ENCODE peak calls at places on chromosomes 11 and 22, in five cellular contexts. P is fibroblast of lung, H is left ventricle myocardium inferior, I is endothelial cell, T is BJ. N is an unnamed sample.

GRCh38 chr11:64088159-64089026 is 52.7 kb downstream of the FLRT1 start:
- DNase-seq in T (no peak), H (no peak), I (peak), P (no peak), N (no peak)

GRCh38 chr11:6646040-6646439 is 9.6 kb downstream of the DCHS1 start:
- DNase-seq in T (peak), P (peak), I (no peak), H (peak), N (peak)

GRCh38 chr22:40183029-40183581 is 5.4 kb downstream of the TNRC6B start:
- DNase-seq in T (peak), H (no peak), I (no peak), P (peak), N (no peak)

GRCh38 chr11:109914038-109914437 is 179.2 kb upstream of the ZC3H12C start:
- DNase-seq in P (no peak), I (no peak), H (no peak), T (no peak), N (no peak)

GRCh38 chr22:28029962-28030361 is 110.9 kb upstream of the PITPNB start:
- DNase-seq in H (no peak), T (no peak), P (no peak), I (no peak), N (no peak)

GRCh38 chr11:85961130-85961529 is 105.9 kb downstream of the CCDC83 start:
- DNase-seq in P (no peak), T (no peak), I (no peak), H (no peak), N (no peak)

GRCh38 chr11:74685905-74686304 is 45.3 kb downstream of the CHRDL2 start:
- DNase-seq in P (no peak), I (no peak), T (no peak), H (no peak), N (no peak)

GRCh38 chr11:114426280-114426679 is 13.0 kb upstream of the REXO2 start:
- DNase-seq in T (no peak), H (no peak), P (no peak), I (no peak), N (no peak)

GRCh38 chr11:65279713-65280459 is 18.1 kb downstream of the POLA2 start:
- DNase-seq in P (peak), I (no peak), T (peak), H (no peak), N (peak)

GRCh38 chr22:29782061-29782845 is 15.1 kb downstream of the UQCR10 start:
- DNase-seq in T (no peak), I (no peak), P (no peak), H (peak), N (no peak)

GRCh38 chr11:14894657-14895598 is 2.9 kb upstream of the CYP2R1 start:
- DNase-seq in P (peak), H (peak), I (no peak), T (no peak), N (peak)

GRCh38 chr22:20434264-20434751 is 3.3 kb downstream of the SCARF2 start:
- DNase-seq in H (no peak), T (no peak), I (no peak), P (no peak), N (no peak)

GRCh38 chr11:92955900-92956299 is 13.6 kb upstream of the MTNR1B start:
- DNase-seq in H (no peak), P (no peak), T (no peak), I (no peak), N (no peak)

GRCh38 chr11:7851391-7851790 is 54.6 kb upstream of the OR5P2 start:
- DNase-seq in I (no peak), T (no peak), P (no peak), H (no peak), N (no peak)

GRCh38 chr11:58577441-58578135 is 1.3 kb upstream of the ZFP91 start:
- DNase-seq in I (peak), P (peak), H (peak), T (peak), N (peak)

GRCh38 chr22:19497245-19497644 is 17.5 kb downstream of the CDC45 start:
- DNase-seq in T (no peak), P (peak), H (no peak), I (no peak), N (no peak)

DNA sequence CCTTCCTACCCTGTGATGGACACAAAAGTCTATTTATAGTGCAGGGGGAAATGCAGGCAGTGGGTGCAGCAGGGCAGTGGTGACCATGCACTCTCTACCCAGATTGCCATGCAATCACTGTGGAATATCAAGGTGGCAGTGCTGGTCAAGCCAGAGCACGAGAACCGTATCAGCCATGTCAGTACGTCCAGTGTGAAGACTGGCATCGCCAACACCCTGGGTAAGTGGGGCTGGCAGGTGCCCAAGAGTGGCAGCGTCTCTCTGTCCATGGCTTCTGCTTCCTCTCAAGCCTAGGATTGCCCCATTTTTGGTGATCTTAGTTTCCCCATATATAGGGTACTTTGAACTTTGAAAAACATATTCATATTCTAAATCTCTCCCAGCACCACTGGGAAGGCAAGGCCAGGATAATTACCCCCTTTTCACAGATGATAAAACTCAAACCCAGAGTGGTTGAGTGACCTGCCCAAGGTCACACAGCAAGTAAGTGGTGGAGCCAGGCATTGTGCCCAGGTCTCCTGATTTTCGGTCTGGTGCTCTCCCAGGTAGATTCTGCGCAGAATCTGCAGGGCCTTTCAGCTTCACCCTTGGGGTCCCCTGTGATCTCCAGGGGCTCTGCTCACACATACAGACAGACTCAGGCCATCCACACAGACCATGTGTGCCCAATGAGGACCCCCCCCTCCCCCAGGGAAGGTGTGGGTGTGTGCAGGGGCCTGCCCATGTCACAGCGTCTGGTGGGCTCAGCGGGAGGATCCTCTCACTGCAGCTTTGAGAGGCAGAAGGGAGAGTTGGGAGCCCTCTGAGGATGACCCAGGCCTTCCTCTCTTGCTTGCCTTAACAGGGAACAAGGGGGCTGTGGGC is 7.1 kb downstream of the INPPL1 start:
- DNase-seq in H (peak), T (no peak), P (no peak), I (no peak), N (no peak)
- TF ChIP-seq CTCF in H (no peak), T (no peak), P (no peak), I (no peak), N (no peak)

DNA sequence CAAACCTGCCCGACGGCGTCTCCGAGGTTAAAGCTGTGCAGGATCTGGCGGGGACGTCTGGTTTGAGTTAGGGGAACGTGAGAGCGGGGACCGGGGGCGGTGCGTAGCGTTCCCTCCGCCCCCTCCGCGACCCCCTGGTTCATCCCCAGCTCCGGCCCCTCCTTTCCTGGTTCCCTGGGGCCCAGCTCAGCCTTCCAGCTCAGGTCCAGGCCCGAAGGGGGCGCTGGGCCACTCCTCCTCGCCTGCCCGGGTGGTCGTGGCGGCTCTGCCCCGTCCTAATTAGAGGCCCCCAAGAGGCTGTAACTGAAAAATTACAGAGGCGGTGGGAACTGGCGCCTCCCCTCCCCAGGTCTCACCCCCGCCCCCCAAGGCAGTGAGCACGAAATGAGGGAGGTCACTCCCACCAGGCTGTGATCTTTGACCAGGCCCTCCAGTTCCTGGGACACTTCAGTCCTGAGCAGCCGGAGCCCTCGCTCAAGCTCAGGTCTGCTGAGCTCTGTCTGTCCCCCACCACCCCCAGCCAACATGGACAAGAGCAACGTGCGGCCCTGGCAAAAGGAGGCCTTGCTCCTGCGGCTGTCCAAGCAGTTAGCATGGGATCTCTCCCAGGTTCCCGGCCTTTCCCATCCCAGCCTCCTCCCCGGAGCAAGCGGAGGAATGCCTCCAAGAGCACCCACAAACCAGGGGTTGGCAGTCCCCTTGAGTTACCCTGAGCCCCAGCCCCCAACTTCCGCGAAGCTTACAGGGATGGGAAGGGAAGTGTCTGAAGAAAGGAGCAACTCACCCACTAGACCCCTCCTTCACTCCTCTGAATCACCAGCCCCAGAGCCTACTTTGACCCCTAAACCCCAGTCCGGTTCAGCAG is 3.3 kb downstream of the CD248 start:
- DNase-seq in H (peak), I (no peak), P (peak), T (no peak), N (no peak)
- TF ChIP-seq CTCF in H (peak), I (no peak), P (peak), T (peak), N (peak)

GRCh38 chr11:96827164-96827563 is 437.4 kb downstream of the JRKL start:
- DNase-seq in I (peak), T (no peak), H (no peak), P (peak), N (no peak)
- TF ChIP-seq CTCF in I (no peak), T (no peak), H (peak), P (peak), N (no peak)

DNA sequence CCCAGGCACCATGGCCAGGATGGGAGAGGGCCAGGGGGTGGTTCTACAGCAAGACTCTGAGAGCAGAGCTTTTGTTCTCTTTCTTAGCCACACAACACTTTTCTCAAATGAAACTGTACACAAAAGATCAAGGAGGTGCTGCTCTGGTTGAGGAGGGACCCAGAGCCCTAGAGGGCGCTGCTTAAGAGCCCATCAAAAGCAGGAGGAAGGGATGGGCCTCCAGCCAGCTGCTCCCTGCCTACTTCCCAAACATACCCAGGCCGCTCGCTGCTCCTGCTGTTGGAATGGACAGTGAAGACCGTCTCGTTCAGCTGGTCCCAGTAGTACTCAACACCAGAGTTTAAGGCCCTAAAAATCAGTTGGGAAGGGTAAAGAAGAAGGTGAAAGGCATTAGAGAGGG is 18.4 kb upstream of the CHRM4 start:
- DNase-seq in P (peak), I (peak), T (no peak), H (no peak), N (no peak)
- TF ChIP-seq CTCF in P (peak), I (no peak), T (no peak), H (no peak), N (no peak)

DNA sequence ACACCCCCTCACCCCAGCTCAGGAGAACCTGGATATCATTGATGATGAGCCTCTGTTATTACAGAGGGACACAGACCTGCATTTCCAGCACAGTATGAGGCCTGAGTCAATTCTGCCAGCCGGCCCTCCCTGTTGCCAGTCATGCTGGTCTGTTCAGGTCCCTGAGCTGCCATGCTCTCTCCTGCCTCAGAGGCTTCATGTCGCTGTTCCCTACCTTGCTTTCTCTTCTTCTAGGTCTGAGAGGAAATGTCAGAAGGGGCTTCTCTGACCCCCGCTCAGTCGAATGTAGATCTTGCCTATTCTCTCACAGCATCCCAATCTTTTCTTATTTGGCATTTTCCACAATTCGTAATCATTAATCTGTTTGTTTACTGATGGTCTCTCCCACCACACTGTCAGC is 21.8 kb upstream of the ABCC8 start:
- DNase-seq in T (no peak), P (no peak), I (no peak), H (no peak), N (no peak)
- TF ChIP-seq CTCF in T (peak), P (peak), I (no peak), H (no peak), N (no peak)

GRCh38 chr11:95849087-95849825 is 59.0 kb downstream of the CEP57 start:
- DNase-seq in H (peak), I (peak), T (peak), P (peak), N (no peak)
- TF ChIP-seq CTCF in H (peak), I (no peak), T (peak), P (peak), N (peak)

GRCh38 chr11:118658372-118659313 is 20.8 kb downstream of the TREH start:
- DNase-seq in I (peak), H (no peak), P (peak), T (no peak), N (no peak)
- TF ChIP-seq CTCF in I (no peak), H (peak), P (no peak), T (peak), N (no peak)

GRCh38 chr11:81913793-81914192 is 819.9 kb downstream of the FAM181B start:
- DNase-seq in T (no peak), P (no peak), I (no peak), H (no peak), N (no peak)

GRCh38 chr11:81916459-81916858 is 817.2 kb downstream of the FAM181B start:
- DNase-seq in I (no peak), P (no peak), H (no peak), T (no peak), N (no peak)

GRCh38 chr11:81915045-81915444 is 818.6 kb downstream of the FAM181B start:
- DNase-seq in I (no peak), P (peak), T (no peak), H (no peak), N (no peak)
- TF ChIP-seq CTCF in I (no peak), P (no peak), T (no peak), H (no peak), N (no peak)

N was measured in AG09319.